ENCODE peak calls at places on chromosome 13, in seven cellular contexts. P is lower lobe of right lung, F is heart right ventricle, S is WERI-Rb-1, X is fibroblast of lung, N is AG04450, L is IMR-90. A is an unnamed sample. For H3K9me3, the result is how much of the 10 kb centered on the place peaks cover.

GRCh38 chr13:47656651-47657050 is 344.4 kb downstream of the SUCLA2 start:
- DNase-seq in N (no peak), L (no peak), X (no peak), F (no peak), S (no peak), P (no peak), A (no peak)

GRCh38 chr13:41458939-41459753 is 1.8 kb downstream of the RGCC start:
- DNase-seq in L (peak), P (peak), X (peak), F (peak), N (no peak), S (peak), A (peak)

GRCh38 chr13:41565221-41565620 is 107.9 kb downstream of the RGCC start:
- DNase-seq in L (peak), S (no peak), X (peak), P (no peak), F (no peak), N (peak), A (no peak)

GRCh38 chr13:20672772-20673171 is 30.7 kb upstream of the IL17D start:
- DNase-seq in P (no peak), S (no peak), X (peak), N (peak), F (no peak), L (peak), A (no peak)

GRCh38 chr13:39516140-39516539 is 86.9 kb downstream of the LHFPL6 start:
- DNase-seq in F (peak), N (no peak), P (no peak), S (peak), X (no peak), L (no peak), A (no peak)

GRCh38 chr13:42396501-42396900 is 124.5 kb downstream of the AKAP11 start:
- DNase-seq in L (no peak), X (no peak), N (no peak), F (no peak), S (no peak), P (no peak), A (peak)

GRCh38 chr13:30577381-30577780 is 40.3 kb upstream of the USPL1 start:
- DNase-seq in L (peak), N (peak), F (no peak), S (peak), P (no peak), X (peak), A (peak)

GRCh38 chr13:31997641-31998040 is 33.9 kb upstream of the FRY start:
- DNase-seq in P (no peak), N (no peak), X (no peak), S (no peak), L (no peak), F (no peak), A (no peak)

DNA sequence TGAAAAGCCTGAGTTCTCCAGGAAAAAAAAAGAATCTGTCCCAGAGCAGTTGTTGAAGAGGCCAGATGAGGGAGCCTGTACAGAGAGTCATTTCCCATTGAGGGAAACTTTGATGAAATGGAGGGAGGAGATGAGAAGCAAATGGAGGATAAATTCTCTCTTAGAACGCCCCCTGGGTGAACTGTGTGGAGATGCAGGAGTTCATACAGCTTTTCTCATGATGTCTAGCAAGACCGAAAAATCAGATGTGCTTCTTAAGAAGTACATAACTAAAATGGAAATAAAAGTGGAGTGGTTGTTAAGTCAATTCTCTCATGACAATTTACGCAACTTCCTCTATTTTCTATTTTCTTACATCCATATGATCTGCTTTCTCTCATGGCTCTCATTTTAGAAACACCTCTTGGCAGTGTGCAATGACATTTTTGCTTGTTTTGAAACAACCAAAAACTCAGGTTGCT is 1263.1 kb downstream of the PCDH9 start:
- DNase-seq in S (peak), P (no peak), L (peak), N (no peak), X (peak), F (no peak), A (no peak)
- TF ChIP-seq CTCF in S (peak), P (no peak), L (peak), N (peak), X (peak), F (no peak), A (no peak)

DNA sequence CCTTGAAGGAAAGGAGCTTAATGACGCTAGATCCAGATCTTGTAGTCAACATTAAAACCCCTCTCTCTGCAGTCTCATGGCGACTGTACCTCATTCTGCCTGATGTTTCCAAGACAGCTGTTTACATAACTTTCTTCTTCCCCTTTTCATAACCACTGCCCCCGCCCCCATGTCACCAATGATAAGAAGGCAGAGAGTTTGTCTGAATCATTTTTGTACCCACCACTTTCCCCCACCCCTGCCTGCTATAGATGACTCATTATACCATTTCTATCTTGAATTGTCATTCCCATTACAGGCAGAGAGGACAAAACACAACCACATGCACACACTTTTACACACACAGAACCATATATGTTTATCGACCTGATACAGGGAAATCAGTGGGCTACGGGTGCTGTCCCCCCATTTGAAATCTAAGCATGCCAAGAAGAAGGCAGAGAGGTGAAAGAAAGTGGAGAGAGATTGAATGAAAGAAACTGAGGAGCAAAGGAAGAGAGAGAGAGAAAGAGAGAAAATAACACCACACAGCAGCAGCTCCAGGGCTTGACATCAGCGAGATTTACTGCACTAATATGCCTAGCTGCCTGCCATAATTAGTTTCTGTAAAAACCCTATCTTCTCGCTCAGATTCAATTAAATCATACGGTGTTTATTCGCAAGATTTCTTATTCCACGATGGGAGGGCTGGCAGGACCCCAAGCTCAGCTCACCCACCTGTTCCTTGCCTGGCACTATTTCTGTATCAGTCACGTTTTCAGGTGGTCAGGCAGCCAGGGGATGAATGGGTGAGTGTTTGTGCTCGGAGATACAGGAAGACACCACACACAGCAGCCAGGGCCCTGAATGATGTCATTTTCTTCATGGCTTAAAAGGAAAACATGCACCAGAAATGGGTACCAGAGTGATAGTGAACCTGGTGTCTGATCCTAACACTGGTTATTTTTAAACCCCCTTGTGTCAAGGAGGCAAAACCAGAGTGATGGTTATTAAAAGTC is 114.3 kb upstream of the SERP2 start:
- DNase-seq in N (no peak), X (peak), S (no peak), L (peak), P (peak), F (no peak), A (peak)
- H3K27ac ChIP-seq in N (no peak), X (no peak), S (no peak), L (no peak), P (peak), F (peak), A (no peak)

GRCh38 chr13:103757361-103757760 is 691.1 kb upstream of the SLC10A2 start:
- DNase-seq in X (no peak), N (no peak), L (no peak), F (no peak), P (no peak), S (no peak), A (no peak)
- H3K9me3 ChIP-seq in X (under half), N (under half), L (under half), F (under half), P (under half), S (under half), A (under half)

DNA sequence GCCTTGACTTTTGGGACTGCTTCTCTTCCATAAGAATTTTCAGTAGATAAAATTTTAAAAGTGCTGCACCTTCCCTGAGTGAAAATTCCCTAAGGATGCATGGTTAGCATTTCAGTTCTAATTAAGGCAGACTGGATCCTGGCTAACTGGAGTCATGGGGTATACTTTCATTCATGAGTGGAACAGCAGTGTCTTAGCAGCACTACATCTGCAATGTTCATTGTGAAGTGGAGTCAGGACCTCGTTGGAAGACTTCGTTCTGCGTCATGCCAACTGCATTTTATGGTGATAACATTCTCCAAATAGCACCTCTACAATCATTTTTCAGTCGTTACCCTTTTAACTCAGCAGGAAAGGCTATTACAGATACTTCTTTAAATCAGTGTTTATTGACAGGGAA is 25.5 kb downstream of the PHF11 start:
- DNase-seq in S (no peak), F (no peak), L (no peak), P (no peak), N (no peak), X (no peak), A (no peak)
- TF ChIP-seq CTCF in S (no peak), F (no peak), L (no peak), P (no peak), N (no peak), X (no peak), A (no peak)

GRCh38 chr13:33519561-33520479 is 234.3 kb upstream of the STARD13 start:
- DNase-seq in S (no peak), L (peak), N (peak), F (no peak), P (no peak), X (peak), A (no peak)
- H3K27ac ChIP-seq in S (no peak), L (peak), N (peak), F (no peak), P (no peak), X (peak), A (no peak)

GRCh38 chr13:99760456-99760855 is 211.1 kb downstream of the ZIC5 start:
- DNase-seq in X (no peak), N (no peak), P (no peak), F (no peak), S (no peak), L (no peak), A (no peak)
- H3K9me3 ChIP-seq in X (under half), N (under half), P (under half), F (under half), S (under half), L (under half), A (under half)

DNA sequence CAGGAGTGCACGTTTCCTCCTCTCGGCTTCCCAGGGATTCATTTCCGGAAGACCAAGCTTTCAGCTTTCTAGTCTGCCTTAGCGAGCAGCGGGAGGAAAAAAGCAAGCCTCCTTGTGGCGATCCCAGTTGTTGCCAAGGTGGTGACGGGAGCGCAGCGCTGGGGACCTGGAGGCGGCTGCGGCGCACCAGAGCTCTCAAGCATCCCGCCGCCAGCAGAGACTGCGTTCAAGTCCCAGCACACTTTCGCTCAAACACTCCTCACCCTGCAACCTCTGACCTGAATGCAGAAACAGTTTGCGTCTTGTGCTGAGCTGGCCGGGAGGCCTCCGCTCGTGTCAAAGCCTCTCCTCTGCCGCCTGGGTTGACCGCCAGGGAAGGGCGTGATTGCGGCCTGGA is 4.9 kb downstream of the GSX1 start:
- DNase-seq in S (peak), P (no peak), X (peak), F (no peak), N (no peak), L (peak), A (no peak)
- TF ChIP-seq CTCF in S (peak), P (no peak), X (no peak), F (no peak), N (peak), L (peak), A (no peak)

GRCh38 chr13:113863511-113864302 is at the start of gene GAS6:
- DNase-seq in P (peak), X (peak), F (peak), L (no peak), N (no peak), S (peak), A (peak)

GRCh38 chr13:113862191-113862765 is 1.6 kb downstream of the GAS6 start:
- DNase-seq in S (no peak), F (peak), P (peak), L (peak), X (peak), N (no peak), A (no peak)

GRCh38 chr13:113861433-113862030 is 2.3 kb downstream of the GAS6 start:
- DNase-seq in L (no peak), F (no peak), N (no peak), S (no peak), X (no peak), P (peak), A (no peak)

GRCh38 chr13:113864303-113864890 is 521 bp upstream of the GAS6 start:
- DNase-seq in F (no peak), P (no peak), X (no peak), N (no peak), S (no peak), L (peak), A (no peak)

GRCh38 chr13:113862766-113863510 is 938 bp downstream of the GAS6 start:
- DNase-seq in L (no peak), S (no peak), P (peak), N (no peak), F (peak), X (no peak), A (no peak)
- H3K27ac ChIP-seq in L (peak), S (no peak), P (peak), N (peak), F (peak), X (peak), A (no peak)

GRCh38 chr13:45454204-45454603 is 10.5 kb upstream of the COG3 start:
- DNase-seq in X (no peak), N (no peak), P (no peak), F (no peak), L (no peak), S (no peak), A (no peak)
- H3K9me3 ChIP-seq in X (under half), N (under half), P (under half), F (under half), L (under half), S (under half), A (under half)

GRCh38 chr13:101327844-101328243 is 88.5 kb downstream of the NALCN start:
- DNase-seq in L (peak), N (no peak), P (no peak), X (peak), F (no peak), S (no peak), A (no peak)
- TF ChIP-seq CTCF in L (no peak), N (no peak), P (no peak), X (no peak), F (no peak), S (no peak), A (no peak)

A was measured in CD4-positive, alpha-beta T cell.